ENCODE peak calls at places on chromosome 6, in eight cellular contexts. V, K, C, T, G, N, A and B are unnamed samples.

GRCh38 chr6:152267967-152268845 is 369.0 kb downstream of the SYNE1 start:
- DNase-seq in V (no peak), K (peak; percentile 35), C (peak; percentile 13), T (no peak), G (no peak), N (no peak), A (peak; percentile 5), B (peak; percentile 31)

GRCh38 chr6:43052842-43053544 is 658 bp downstream of the CUL7 start:
- DNase-seq in V (no peak), K (peak; percentile 28), C (peak; percentile 15), T (no peak), G (no peak), N (peak; percentile 31), A (no peak), B (no peak)

GRCh38 chr6:41315203-41315602 is 20.2 kb upstream of the NCR2 start:
- DNase-seq in V (no peak), K (no peak), C (no peak), T (no peak), G (no peak), N (no peak), A (no peak), B (no peak)

GRCh38 chr6:74287932-74288331 is 591.9 kb downstream of the CD109 start:
- DNase-seq in V (no peak), K (no peak), C (no peak), T (no peak), G (no peak), N (no peak), A (no peak), B (no peak)

GRCh38 chr6:83151114-83151513 is 42.0 kb downstream of the PGM3 start:
- DNase-seq in V (no peak), K (peak; percentile 26), C (no peak), T (no peak), G (no peak), N (no peak), A (no peak), B (no peak)

GRCh38 chr6:41200296-41200900 is 551 bp downstream of the TREML2 start:
- DNase-seq in V (no peak), K (peak; percentile 9), C (peak; percentile 80), T (no peak), G (peak; percentile 89), N (peak; percentile 58), A (no peak), B (no peak)

GRCh38 chr6:147407571-147407970 is 100.9 kb upstream of the SAMD5 start:
- DNase-seq in V (no peak), K (no peak), C (no peak), T (no peak), G (no peak), N (no peak), A (no peak), B (no peak)

GRCh38 chr6:51505451-51505850 is 582.0 kb downstream of the PKHD1 start:
- DNase-seq in V (no peak), K (no peak), C (no peak), T (no peak), G (no peak), N (no peak), A (no peak), B (no peak)

GRCh38 chr6:22334778-22335177 is 37.9 kb upstream of the PRL start:
- DNase-seq in V (no peak), K (no peak), C (no peak), T (no peak), G (no peak), N (no peak), A (no peak), B (no peak)

GRCh38 chr6:13696226-13696625 is 15.4 kb downstream of the RANBP9 start:
- DNase-seq in V (peak; percentile 24), K (peak; percentile 82), C (no peak), T (peak; percentile 80), G (no peak), N (no peak), A (no peak), B (no peak)

GRCh38 chr6:118495639-118496296 is 52.3 kb upstream of the PLN start:
- DNase-seq in V (no peak), K (peak; percentile 44), C (no peak), T (peak; percentile 77), G (no peak), N (no peak), A (no peak), B (no peak)

GRCh38 chr6:37134622-37135191 is 35.2 kb upstream of the PIM1 start:
- DNase-seq in V (peak; percentile 92), K (peak; percentile 99), C (no peak), T (peak; percentile 95), G (no peak), N (no peak), A (no peak), B (no peak)

GRCh38 chr6:162165479-162165878 is 562.1 kb downstream of the PRKN start:
- DNase-seq in V (no peak), K (no peak), C (no peak), T (no peak), G (no peak), N (no peak), A (no peak), B (no peak)

GRCh38 chr6:169843110-169843509 is 91.7 kb downstream of the ERMARD start:
- DNase-seq in V (no peak), K (no peak), C (no peak), T (no peak), G (peak; percentile 54), N (no peak), A (no peak), B (no peak)

GRCh38 chr6:168581236-168581635 is 140.3 kb downstream of the SMOC2 start:
- DNase-seq in V (no peak), K (no peak), C (no peak), T (no peak), G (no peak), N (no peak), A (no peak), B (no peak)

GRCh38 chr6:112223070-112223861 is 31.1 kb downstream of the LAMA4 start:
- DNase-seq in V (no peak), K (peak; percentile 87), C (no peak), T (peak; percentile 80), G (no peak), N (no peak), A (no peak), B (no peak)